ENCODE peak calls at places on chromosome 4, in eight cellular contexts. X is fibroblast of villous mesenchyme; N is KBM-7; A is fibroblast of gingiva; I is MV-4-11; M is Kasumi-1; P is stimulated activated CD8-positive, alpha-beta memory T cell treated with anti-CD3 and anti-CD28 coated beads, Interleukin-12 subunit alpha, Interleukin-12 subunit beta, amount 100 ng/mL, for 4 hours; G is retina. Z is an unnamed sample.
A peak's percentile ranks its signal among the peaks of the same experiment; 100 is the strongest.

GRCh38 chr4:189081831-189082230 is 858.8 kb upstream of the FRG1 start:
- DNase-seq in X (no peak), I (no peak), A (no peak), G (no peak), N (no peak), P (no peak), M (no peak), Z (no peak)

GRCh38 chr4:167956676-167957075 is 135.7 kb upstream of the ANXA10 start:
- DNase-seq in X (peak; percentile 5), P (no peak), G (no peak), N (no peak), A (peak; percentile 74), M (no peak), I (no peak), Z (no peak)

GRCh38 chr4:47667552-47667951 is 170.3 kb downstream of the CORIN start:
- DNase-seq in I (no peak), M (no peak), N (no peak), A (no peak), X (no peak), G (no peak), P (no peak), Z (no peak)

GRCh38 chr4:75675004-75675531 is 1.9 kb upstream of the G3BP2 start:
- DNase-seq in I (no peak), P (no peak), N (no peak), M (no peak), G (no peak), A (no peak), X (no peak), Z (no peak)

GRCh38 chr4:175951794-175952193 is 113.8 kb upstream of the WDR17 start:
- DNase-seq in I (no peak), G (no peak), M (no peak), N (no peak), P (no peak), X (no peak), A (no peak), Z (no peak)

GRCh38 chr4:43234626-43235025 is 342.1 kb downstream of the GRXCR1 start:
- DNase-seq in N (no peak), X (peak; percentile 18), G (no peak), I (no peak), A (no peak), P (no peak), M (no peak), Z (no peak)

GRCh38 chr4:73520821-73521220 is 39.3 kb downstream of the AFM start:
- DNase-seq in N (no peak), G (no peak), P (no peak), X (peak; percentile 50), I (no peak), M (no peak), A (peak; percentile 74), Z (peak; percentile 58)

GRCh38 chr4:13944095-13944501 is 316.6 kb upstream of the BOD1L1 start:
- DNase-seq in M (no peak), X (no peak), G (no peak), N (no peak), I (no peak), P (no peak), A (no peak), Z (no peak)

GRCh38 chr4:147830987-147831386 is 99.1 kb downstream of the ARHGAP10 start:
- DNase-seq in P (no peak), A (peak; percentile 56), I (no peak), X (peak; percentile 78), N (no peak), M (no peak), G (no peak), Z (no peak)

Z was measured in smooth muscle cell of the brain vasculature.